ENCODE peak calls at places on chromosomes 6 and 20, in ten cellular contexts. One of them, this sample, is unnamed. For H3K4me1 and H3K9me3, the result is how much of the 10 kb centered on the place peaks cover.

GRCh38 chr20:53611449-53611894 is 17.8 kb upstream of the ZNF217 start:
- DNase-seq in MM.1S: peak
- DNase-seq in pancreas: no peak
- DNase-seq in small intestine: no peak
- DNase-seq in cardiac muscle cell: peak
- DNase-seq in transverse colon: peak
- DNase-seq in sigmoid colon: peak
- DNase-seq in HepG2: no peak
- DNase-seq in A549: peak
- DNase-seq in neural progenitor cell: peak
- DNase-seq in this sample: no peak

GRCh38 chr6:139586273-139586672 is 211.8 kb upstream of the CITED2 start:
- DNase-seq in MM.1S: no peak
- DNase-seq in pancreas: no peak
- DNase-seq in small intestine: no peak
- DNase-seq in cardiac muscle cell: no peak
- DNase-seq in transverse colon: no peak
- DNase-seq in sigmoid colon: no peak
- DNase-seq in HepG2: no peak
- DNase-seq in A549: no peak
- DNase-seq in neural progenitor cell: no peak
- DNase-seq in this sample: no peak

GRCh38 chr6:158377866-158378265 is 65.6 kb downstream of the TULP4 start:
- DNase-seq in MM.1S: no peak
- DNase-seq in pancreas: no peak
- DNase-seq in small intestine: no peak
- DNase-seq in cardiac muscle cell: no peak
- DNase-seq in transverse colon: no peak
- DNase-seq in sigmoid colon: no peak
- DNase-seq in HepG2: no peak
- DNase-seq in A549: no peak
- DNase-seq in neural progenitor cell: no peak
- DNase-seq in this sample: no peak

GRCh38 chr20:10466325-10466724 is 31.2 kb downstream of the SLX4IP start:
- DNase-seq in MM.1S: no peak
- DNase-seq in pancreas: no peak
- DNase-seq in small intestine: no peak
- DNase-seq in cardiac muscle cell: peak
- DNase-seq in transverse colon: no peak
- DNase-seq in sigmoid colon: no peak
- DNase-seq in HepG2: no peak
- DNase-seq in A549: no peak
- DNase-seq in neural progenitor cell: peak
- DNase-seq in this sample: no peak

GRCh38 chr6:38212116-38212515 is 392.6 kb downstream of the ZFAND3 start:
- DNase-seq in MM.1S: no peak
- DNase-seq in pancreas: no peak
- DNase-seq in small intestine: no peak
- DNase-seq in cardiac muscle cell: no peak
- DNase-seq in transverse colon: no peak
- DNase-seq in sigmoid colon: no peak
- DNase-seq in HepG2: no peak
- DNase-seq in A549: no peak
- DNase-seq in neural progenitor cell: no peak
- DNase-seq in this sample: no peak

GRCh38 chr6:71510057-71510713 is 221.6 kb downstream of the OGFRL1 start:
- DNase-seq in MM.1S: peak
- DNase-seq in pancreas: peak
- DNase-seq in small intestine: peak
- DNase-seq in cardiac muscle cell: no peak
- DNase-seq in transverse colon: peak
- DNase-seq in sigmoid colon: peak
- DNase-seq in HepG2: peak
- DNase-seq in A549: peak
- DNase-seq in neural progenitor cell: peak
- DNase-seq in this sample: peak

GRCh38 chr6:137928286-137928685 is 61.2 kb downstream of the TNFAIP3 start:
- DNase-seq in MM.1S: peak
- DNase-seq in pancreas: no peak
- DNase-seq in small intestine: no peak
- DNase-seq in cardiac muscle cell: no peak
- DNase-seq in transverse colon: no peak
- DNase-seq in sigmoid colon: no peak
- DNase-seq in HepG2: no peak
- DNase-seq in A549: no peak
- DNase-seq in neural progenitor cell: no peak
- DNase-seq in this sample: no peak

GRCh38 chr20:24917797-24918578 is 31.1 kb upstream of the CST7 start:
- DNase-seq in MM.1S: peak
- DNase-seq in pancreas: peak
- DNase-seq in small intestine: peak
- DNase-seq in cardiac muscle cell: peak
- DNase-seq in transverse colon: peak
- DNase-seq in sigmoid colon: no peak
- DNase-seq in HepG2: peak
- DNase-seq in A549: peak
- DNase-seq in neural progenitor cell: peak
- DNase-seq in this sample: no peak

GRCh38 chr6:56292505-56293181 is 45.3 kb upstream of the COL21A1 start:
- DNase-seq in MM.1S: peak
- DNase-seq in pancreas: no peak
- DNase-seq in small intestine: peak
- DNase-seq in cardiac muscle cell: peak
- DNase-seq in transverse colon: peak
- DNase-seq in sigmoid colon: no peak
- DNase-seq in HepG2: peak
- DNase-seq in A549: peak
- DNase-seq in neural progenitor cell: peak
- DNase-seq in this sample: no peak

GRCh38 chr6:45916692-45917091 is 99.0 kb downstream of the CLIC5 start:
- DNase-seq in MM.1S: no peak
- DNase-seq in pancreas: no peak
- DNase-seq in small intestine: no peak
- DNase-seq in cardiac muscle cell: no peak
- DNase-seq in transverse colon: no peak
- DNase-seq in sigmoid colon: no peak
- DNase-seq in HepG2: no peak
- DNase-seq in A549: no peak
- DNase-seq in neural progenitor cell: no peak
- DNase-seq in this sample: no peak

GRCh38 chr6:127518710-127519468 is at the start of gene MTCL3:
- DNase-seq in MM.1S: no peak
- DNase-seq in pancreas: no peak
- DNase-seq in small intestine: peak
- DNase-seq in cardiac muscle cell: no peak
- DNase-seq in transverse colon: no peak
- DNase-seq in sigmoid colon: no peak
- DNase-seq in HepG2: no peak
- DNase-seq in A549: peak
- DNase-seq in neural progenitor cell: peak
- DNase-seq in this sample: no peak
- H3K4me3 ChIP-seq in MM.1S: no peak
- H3K4me3 ChIP-seq in pancreas: no peak
- H3K4me3 ChIP-seq in small intestine: peak
- H3K4me3 ChIP-seq in cardiac muscle cell: no peak
- H3K4me3 ChIP-seq in transverse colon: no peak
- H3K4me3 ChIP-seq in sigmoid colon: no peak
- H3K4me3 ChIP-seq in HepG2: no peak
- H3K4me3 ChIP-seq in A549: peak
- H3K4me3 ChIP-seq in neural progenitor cell: peak
- H3K4me3 ChIP-seq in this sample: no peak

GRCh38 chr6:136767583-136768307 is 24.5 kb downstream of the MAP3K5 start:
- DNase-seq in MM.1S: no peak
- DNase-seq in pancreas: no peak
- DNase-seq in small intestine: no peak
- DNase-seq in cardiac muscle cell: no peak
- DNase-seq in transverse colon: no peak
- DNase-seq in sigmoid colon: no peak
- DNase-seq in HepG2: no peak
- DNase-seq in A549: no peak
- DNase-seq in neural progenitor cell: no peak
- DNase-seq in this sample: no peak

GRCh38 chr6:136766274-136766673 is 26.0 kb downstream of the MAP3K5 start:
- DNase-seq in MM.1S: no peak
- DNase-seq in pancreas: no peak
- DNase-seq in small intestine: no peak
- DNase-seq in cardiac muscle cell: no peak
- DNase-seq in transverse colon: no peak
- DNase-seq in sigmoid colon: no peak
- DNase-seq in HepG2: no peak
- DNase-seq in A549: no peak
- DNase-seq in neural progenitor cell: no peak
- DNase-seq in this sample: no peak

GRCh38 chr6:136769759-136770158 is 22.5 kb downstream of the MAP3K5 start:
- DNase-seq in MM.1S: no peak
- DNase-seq in pancreas: no peak
- DNase-seq in small intestine: no peak
- DNase-seq in cardiac muscle cell: no peak
- DNase-seq in transverse colon: no peak
- DNase-seq in sigmoid colon: no peak
- DNase-seq in HepG2: no peak
- DNase-seq in A549: no peak
- DNase-seq in neural progenitor cell: no peak
- DNase-seq in this sample: no peak

GRCh38 chr6:136764522-136764993 is 27.7 kb downstream of the MAP3K5 start:
- DNase-seq in MM.1S: no peak
- DNase-seq in pancreas: no peak
- DNase-seq in small intestine: no peak
- DNase-seq in cardiac muscle cell: no peak
- DNase-seq in transverse colon: no peak
- DNase-seq in sigmoid colon: no peak
- DNase-seq in HepG2: no peak
- DNase-seq in A549: no peak
- DNase-seq in neural progenitor cell: no peak
- DNase-seq in this sample: no peak

DNA sequence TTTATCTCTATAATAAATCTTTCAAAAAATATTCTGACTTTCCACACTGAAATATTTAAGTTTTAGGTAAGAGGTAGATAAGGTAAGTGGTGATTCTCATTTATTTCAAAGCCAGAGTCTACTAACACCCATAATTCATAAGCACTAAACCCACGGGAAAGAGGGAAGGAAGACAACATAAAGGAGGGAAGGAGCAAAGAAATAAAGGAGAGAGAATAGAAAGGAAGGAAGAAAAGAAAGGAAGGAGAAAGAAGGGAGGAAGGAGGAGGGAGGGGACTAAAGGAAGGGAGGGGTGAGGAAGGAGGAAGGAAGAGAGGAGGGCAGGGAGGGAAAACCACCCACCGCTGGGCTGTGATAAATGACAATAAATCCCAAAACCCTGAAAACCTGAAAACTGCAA is 25.2 kb downstream of the MAP3K5 start:
- DNase-seq in MM.1S: no peak
- DNase-seq in pancreas: no peak
- DNase-seq in small intestine: no peak
- DNase-seq in cardiac muscle cell: no peak
- DNase-seq in transverse colon: no peak
- DNase-seq in sigmoid colon: no peak
- DNase-seq in HepG2: no peak
- DNase-seq in A549: no peak
- DNase-seq in neural progenitor cell: no peak
- DNase-seq in this sample: peak
- H3K4me1 ChIP-seq in MM.1S: under half
- H3K4me1 ChIP-seq in pancreas: under half
- H3K4me1 ChIP-seq in small intestine: under half
- H3K4me1 ChIP-seq in cardiac muscle cell: under half
- H3K4me1 ChIP-seq in transverse colon: under half
- H3K4me1 ChIP-seq in sigmoid colon: under half
- H3K4me1 ChIP-seq in HepG2: under half
- H3K4me1 ChIP-seq in A549: under half
- H3K4me1 ChIP-seq in neural progenitor cell: under half
- H3K4me1 ChIP-seq in this sample: under half

GRCh38 chr6:63663147-63663877 is 27.7 kb downstream of the PHF3 start:
- DNase-seq in MM.1S: no peak
- DNase-seq in pancreas: no peak
- DNase-seq in small intestine: peak
- DNase-seq in cardiac muscle cell: no peak
- DNase-seq in transverse colon: no peak
- DNase-seq in sigmoid colon: no peak
- DNase-seq in HepG2: no peak
- DNase-seq in A549: peak
- DNase-seq in neural progenitor cell: no peak
- DNase-seq in this sample: no peak
- H3K9me3 ChIP-seq in MM.1S: under half
- H3K9me3 ChIP-seq in pancreas: under half
- H3K9me3 ChIP-seq in small intestine: under half
- H3K9me3 ChIP-seq in cardiac muscle cell: under half
- H3K9me3 ChIP-seq in transverse colon: under half
- H3K9me3 ChIP-seq in sigmoid colon: under half
- H3K9me3 ChIP-seq in HepG2: under half
- H3K9me3 ChIP-seq in A549: under half
- H3K9me3 ChIP-seq in neural progenitor cell: under half
- H3K9me3 ChIP-seq in this sample: under half

GRCh38 chr6:1298768-1299167 is 13.1 kb upstream of the FOXQ1 start:
- DNase-seq in MM.1S: no peak
- DNase-seq in pancreas: no peak
- DNase-seq in small intestine: no peak
- DNase-seq in cardiac muscle cell: no peak
- DNase-seq in transverse colon: no peak
- DNase-seq in sigmoid colon: no peak
- DNase-seq in HepG2: no peak
- DNase-seq in A549: no peak
- DNase-seq in neural progenitor cell: no peak
- DNase-seq in this sample: no peak

GRCh38 chr6:1297746-1298145 is 14.2 kb upstream of the FOXQ1 start:
- DNase-seq in MM.1S: no peak
- DNase-seq in pancreas: no peak
- DNase-seq in small intestine: no peak
- DNase-seq in cardiac muscle cell: peak
- DNase-seq in transverse colon: no peak
- DNase-seq in sigmoid colon: no peak
- DNase-seq in HepG2: no peak
- DNase-seq in A549: peak
- DNase-seq in neural progenitor cell: no peak
- DNase-seq in this sample: no peak

GRCh38 chr6:1296079-1296478 is 15.8 kb upstream of the FOXQ1 start:
- DNase-seq in MM.1S: no peak
- DNase-seq in pancreas: no peak
- DNase-seq in small intestine: no peak
- DNase-seq in cardiac muscle cell: no peak
- DNase-seq in transverse colon: no peak
- DNase-seq in sigmoid colon: no peak
- DNase-seq in HepG2: no peak
- DNase-seq in A549: peak
- DNase-seq in neural progenitor cell: no peak
- DNase-seq in this sample: no peak

GRCh38 chr6:1295420-1295819 is 16.5 kb upstream of the FOXQ1 start:
- DNase-seq in MM.1S: no peak
- DNase-seq in pancreas: no peak
- DNase-seq in small intestine: no peak
- DNase-seq in cardiac muscle cell: no peak
- DNase-seq in transverse colon: no peak
- DNase-seq in sigmoid colon: no peak
- DNase-seq in HepG2: no peak
- DNase-seq in A549: no peak
- DNase-seq in neural progenitor cell: no peak
- DNase-seq in this sample: no peak

DNA sequence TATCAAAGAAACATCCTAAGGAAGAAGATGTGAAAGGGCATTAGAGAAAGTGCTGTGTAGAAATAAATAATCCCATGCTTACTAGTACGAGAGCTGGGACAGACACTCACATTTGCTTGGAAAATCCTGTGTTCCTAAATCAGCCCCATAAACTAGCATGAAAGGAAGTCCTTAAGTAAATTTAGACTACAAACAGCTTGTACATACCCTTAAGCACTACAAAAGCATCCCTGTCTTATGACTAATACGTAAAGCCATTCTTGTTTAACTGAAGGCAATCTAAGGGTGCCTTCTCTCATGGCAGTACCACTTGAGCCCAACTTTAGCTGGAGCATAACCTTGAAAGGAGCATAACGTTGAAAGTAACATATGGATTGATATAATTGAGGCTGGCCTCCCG is 15.4 kb upstream of the FOXQ1 start:
- DNase-seq in MM.1S: no peak
- DNase-seq in pancreas: no peak
- DNase-seq in small intestine: no peak
- DNase-seq in cardiac muscle cell: no peak
- DNase-seq in transverse colon: no peak
- DNase-seq in sigmoid colon: no peak
- DNase-seq in HepG2: no peak
- DNase-seq in A549: peak
- DNase-seq in neural progenitor cell: no peak
- DNase-seq in this sample: no peak
- H3K4me3 ChIP-seq in MM.1S: no peak
- H3K4me3 ChIP-seq in pancreas: no peak
- H3K4me3 ChIP-seq in small intestine: no peak
- H3K4me3 ChIP-seq in cardiac muscle cell: no peak
- H3K4me3 ChIP-seq in transverse colon: no peak
- H3K4me3 ChIP-seq in sigmoid colon: no peak
- H3K4me3 ChIP-seq in HepG2: no peak
- H3K4me3 ChIP-seq in A549: peak
- H3K4me3 ChIP-seq in neural progenitor cell: no peak
- H3K4me3 ChIP-seq in this sample: no peak

This sample was measured in right lobe of liver.